ENCODE peak calls at places on chromosomes 16 and 17, in five cellular contexts. D, I, J, H and S are unnamed samples.
A peak's percentile ranks its signal among the peaks of the same experiment; 100 is the strongest.

GRCh38 chr17:71052971-71053370 is 883.6 kb downstream of the KCNJ2 start:
- DNase-seq in D (no peak), I (no peak), J (no peak), H (no peak), S (no peak)

GRCh38 chr17:73960469-73960868 is 243.0 kb upstream of the RPL38 start:
- DNase-seq in D (no peak), I (no peak), J (no peak), H (no peak), S (no peak)

GRCh38 chr17:43552229-43552837 is 6.2 kb upstream of the ETV4 start:
- DNase-seq in D (no peak), I (no peak), J (no peak), H (no peak), S (no peak)

GRCh38 chr17:48915459-48916282 is 7.5 kb downstream of the UBE2Z start:
- DNase-seq in D (no peak), I (no peak), J (no peak), H (peak; percentile 11), S (peak; percentile 78)

GRCh38 chr17:34582185-34582900 is 3.0 kb downstream of the TMEM132E start:
- DNase-seq in D (no peak), I (no peak), J (no peak), H (no peak), S (no peak)

GRCh38 chr17:18143044-18143936 is 34.7 kb downstream of the MYO15A start:
- DNase-seq in D (no peak), I (peak; percentile 21), J (no peak), H (no peak), S (peak; percentile 25)

GRCh38 chr17:52383493-52384100 is 225.1 kb upstream of the CA10 start:
- DNase-seq in D (no peak), I (peak; percentile 65), J (no peak), H (no peak), S (peak; percentile 84)

GRCh38 chr17:31877341-31877740 is 18.3 kb upstream of the COPRS start:
- DNase-seq in D (no peak), I (no peak), J (no peak), H (no peak), S (no peak)

GRCh38 chr17:82101767-82102679 is 4.0 kb upstream of the FASN start:
- DNase-seq in D (no peak), I (no peak), J (no peak), H (no peak), S (no peak)

GRCh38 chr16:30004424-30004776 is 6.4 kb downstream of the DOC2A start:
- DNase-seq in D (no peak), I (no peak), J (no peak), H (no peak), S (no peak)

GRCh38 chr17:17599965-17600364 is 8.5 kb upstream of the PEMT start:
- DNase-seq in D (no peak), I (no peak), J (no peak), H (no peak), S (no peak)

GRCh38 chr17:64315032-64315490 is 52.0 kb upstream of the TEX2 start:
- DNase-seq in D (no peak), I (no peak), J (no peak), H (no peak), S (no peak)